ENCODE peak calls at places on chromosomes 5 and 9, in six cellular contexts. D is OCI-M1, H is coronary artery, T is Ammon's horn, K is RCC 7860, F is astrocyte of the hippocampus. C is an unnamed sample.

GRCh38 chr9:73042155-73042554 is 89.3 kb upstream of the ALDH1A1 start:
- DNase-seq in D (no peak), H (no peak), T (no peak), K (peak), F (peak), C (no peak)

GRCh38 chr5:115816226-115817042 is at the start of gene CDO1:
- DNase-seq in D (no peak), H (no peak), T (peak), K (no peak), F (peak), C (no peak)

GRCh38 chr5:35247645-35248034 is 17.4 kb upstream of the PRLR start:
- DNase-seq in D (no peak), H (no peak), T (no peak), K (no peak), F (peak), C (no peak)

GRCh38 chr5:139740138-139740992 is 55.2 kb upstream of the PSD2 start:
- DNase-seq in D (no peak), H (no peak), T (no peak), K (no peak), F (no peak), C (no peak)

GRCh38 chr5:141709704-141710267 is 27.8 kb upstream of the ARAP3 start:
- DNase-seq in D (no peak), H (no peak), T (no peak), K (no peak), F (no peak), C (no peak)

GRCh38 chr9:137756045-137756744 is 121.4 kb upstream of the CACNA1B start:
- DNase-seq in D (no peak), H (no peak), T (no peak), K (no peak), F (no peak), C (no peak)

GRCh38 chr5:72305194-72306142 is 14.6 kb downstream of the MRPS27 start:
- DNase-seq in D (peak), H (no peak), T (no peak), K (no peak), F (no peak), C (no peak)

GRCh38 chr9:121736147-121736721 is 84.8 kb downstream of the DAB2IP start:
- DNase-seq in D (no peak), H (no peak), T (no peak), K (no peak), F (peak), C (no peak)

C was measured in ACHN.